ENCODE peak calls at places on chromosome 10, in six cellular contexts. Q, P, R, J, H and L are unnamed samples.

GRCh38 chr10:61761825-61762217 is 99.1 kb downstream of the CABCOCO1 start:
- ATAC-seq in J (no peak), P (no peak), R (no peak), H (no peak), Q (no peak), L (no peak)

GRCh38 chr10:30818854-30819253 is 189.3 kb upstream of the LYZL2 start:
- ATAC-seq in H (peak; percentile 75), R (no peak), Q (no peak), P (no peak), J (peak; percentile 24), L (peak; percentile 17)

GRCh38 chr10:74896788-74897527 is 70.6 kb downstream of the KAT6B start:
- ATAC-seq in J (no peak), P (no peak), Q (no peak), H (no peak), R (no peak), L (no peak)

GRCh38 chr10:122264442-122264841 is 6.7 kb upstream of the BTBD16 start:
- ATAC-seq in H (no peak), P (no peak), Q (no peak), J (no peak), R (no peak), L (no peak)

GRCh38 chr10:29501692-29502091 is 133.1 kb downstream of the SVIL start:
- ATAC-seq in J (no peak), P (peak; percentile 90), R (no peak), H (peak; percentile 89), Q (no peak), L (peak; percentile 68)

GRCh38 chr10:91551856-91552255 is 81.0 kb downstream of the PPP1R3C start:
- ATAC-seq in J (peak; percentile 77), R (peak; percentile 96), H (peak; percentile 47), P (peak; percentile 79), Q (peak; percentile 63), L (peak; percentile 35)

GRCh38 chr10:12194752-12195271 is 879 bp downstream of the NUDT5 start:
- ATAC-seq in J (peak; percentile 21), Q (peak; percentile 40), R (peak; percentile 67), H (peak; percentile 75), P (no peak), L (peak; percentile 54)

GRCh38 chr10:122983898-122984297 is 3.7 kb downstream of the PSTK start:
- ATAC-seq in R (no peak), Q (no peak), J (no peak), H (no peak), P (no peak), L (no peak)

GRCh38 chr10:95697429-95697828 is 3.7 kb upstream of the TCTN3 start:
- ATAC-seq in Q (peak; percentile 42), R (no peak), J (no peak), H (peak; percentile 10), P (no peak), L (no peak)

GRCh38 chr10:48606530-48607355 is 1.9 kb upstream of the ARHGAP22 start:
- ATAC-seq in Q (no peak), R (no peak), J (no peak), H (peak; percentile 63), P (no peak), L (peak; percentile 74)

GRCh38 chr10:60937022-60937421 is 7.0 kb downstream of the RHOBTB1 start:
- ATAC-seq in H (no peak), J (no peak), P (no peak), Q (no peak), R (no peak), L (no peak)

GRCh38 chr10:43162604-43163003 is 24.4 kb downstream of the CSGALNACT2 start:
- ATAC-seq in P (no peak), R (no peak), J (no peak), H (no peak), Q (no peak), L (no peak)

GRCh38 chr10:69068549-69068948 is 19.4 kb upstream of the SRGN start:
- ATAC-seq in R (no peak), Q (no peak), P (no peak), J (no peak), H (no peak), L (no peak)

GRCh38 chr10:3978174-3978573 is 193.2 kb upstream of the KLF6 start:
- ATAC-seq in J (no peak), P (no peak), R (no peak), H (no peak), Q (no peak), L (no peak)

GRCh38 chr10:78212134-78212785 is 178.6 kb downstream of the RPS24 start:
- ATAC-seq in J (peak; percentile 38), P (peak; percentile 21), Q (no peak), R (peak; percentile 53), H (peak; percentile 43), L (no peak)

GRCh38 chr10:96230527-96230926 is 40.8 kb downstream of the BLNK start:
- ATAC-seq in R (no peak), J (no peak), Q (peak; percentile 79), H (no peak), P (no peak), L (no peak)

GRCh38 chr10:32038777-32039176 is 17.4 kb downstream of the KIF5B start:
- ATAC-seq in R (no peak), H (no peak), J (no peak), P (no peak), Q (no peak), L (no peak)

GRCh38 chr10:33214174-33214573 is 120.3 kb downstream of the NRP1 start:
- ATAC-seq in P (no peak), R (no peak), Q (peak; percentile 68), H (no peak), J (no peak), L (no peak)

GRCh38 chr10:118741994-118742393 is 12.8 kb downstream of the CACUL1 start:
- ATAC-seq in Q (no peak), H (no peak), J (no peak), P (no peak), R (no peak), L (no peak)

GRCh38 chr10:76341740-76342139 is 910.3 kb downstream of the LRMDA start:
- ATAC-seq in P (no peak), J (no peak), R (no peak), H (no peak), Q (no peak), L (no peak)

GRCh38 chr10:132239126-132240031 is 52.6 kb downstream of the DPYSL4 start:
- ATAC-seq in R (no peak), H (no peak), Q (no peak), J (peak; percentile 30), P (no peak), L (no peak)

GRCh38 chr10:86362566-86363183 is 3.9 kb downstream of the GRID1 start:
- ATAC-seq in R (no peak), H (no peak), J (no peak), Q (no peak), P (peak; percentile 2), L (no peak)

GRCh38 chr10:124106241-124106905 is 13.0 kb upstream of the CHST15 start:
- ATAC-seq in Q (peak; percentile 97), P (peak; percentile 42), H (peak; percentile 47), R (no peak), J (no peak), L (peak; percentile 88)

GRCh38 chr10:106435081-106435480 is 729.4 kb downstream of the SORCS1 start:
- ATAC-seq in H (no peak), Q (no peak), P (no peak), R (no peak), J (no peak), L (no peak)

DNA sequence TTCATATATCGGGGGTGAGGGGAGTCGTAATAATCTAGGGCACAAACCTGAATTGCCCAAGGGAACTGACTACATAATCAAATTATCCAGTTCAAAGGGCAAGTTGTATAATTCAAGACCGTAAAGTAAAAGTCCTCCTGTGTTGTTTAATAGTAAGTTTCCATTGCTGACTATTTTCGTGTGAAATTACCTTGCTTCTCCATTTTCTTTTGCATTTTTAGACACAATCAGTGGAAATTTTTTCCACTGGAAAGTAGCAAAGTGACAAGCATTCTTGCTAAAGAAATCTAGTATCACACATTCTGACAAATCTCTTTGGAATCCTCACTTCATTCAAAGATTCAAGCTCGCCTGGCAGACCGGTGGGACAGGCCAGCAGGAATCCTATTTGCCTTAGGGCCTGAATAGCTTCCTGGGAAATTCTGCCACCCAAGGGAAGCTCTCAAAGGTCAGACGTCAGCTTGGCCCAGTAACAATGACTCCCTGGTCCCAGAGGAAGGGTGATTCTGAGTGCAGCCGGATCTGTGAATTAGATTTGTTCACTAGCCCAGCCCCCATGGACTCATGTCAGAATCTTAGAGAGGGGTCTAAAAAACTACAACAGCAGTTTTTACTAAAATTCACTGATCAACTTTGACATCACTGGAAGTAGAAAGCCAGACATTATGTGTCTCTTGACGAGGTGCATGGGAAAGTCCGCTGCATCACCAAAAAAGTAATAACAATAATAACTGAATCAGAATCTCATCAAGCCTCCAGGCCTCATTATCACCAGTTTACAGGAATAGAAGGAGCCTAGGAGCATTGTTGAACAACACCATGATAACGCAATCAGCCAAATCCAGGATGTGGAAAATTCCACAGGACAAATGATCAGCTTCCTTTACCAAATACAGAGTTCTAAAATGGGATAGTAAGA is 161.0 kb downstream of the SKIDA1 start:
- ATAC-seq in J (peak; percentile 97), P (peak; percentile 97), H (no peak), Q (no peak), R (no peak), L (peak; percentile 31)
- TF ChIP-seq EP300 in J (peak; percentile 4), P (peak; percentile 89), H (no peak), Q (no peak), R (no peak), L (no peak)

DNA sequence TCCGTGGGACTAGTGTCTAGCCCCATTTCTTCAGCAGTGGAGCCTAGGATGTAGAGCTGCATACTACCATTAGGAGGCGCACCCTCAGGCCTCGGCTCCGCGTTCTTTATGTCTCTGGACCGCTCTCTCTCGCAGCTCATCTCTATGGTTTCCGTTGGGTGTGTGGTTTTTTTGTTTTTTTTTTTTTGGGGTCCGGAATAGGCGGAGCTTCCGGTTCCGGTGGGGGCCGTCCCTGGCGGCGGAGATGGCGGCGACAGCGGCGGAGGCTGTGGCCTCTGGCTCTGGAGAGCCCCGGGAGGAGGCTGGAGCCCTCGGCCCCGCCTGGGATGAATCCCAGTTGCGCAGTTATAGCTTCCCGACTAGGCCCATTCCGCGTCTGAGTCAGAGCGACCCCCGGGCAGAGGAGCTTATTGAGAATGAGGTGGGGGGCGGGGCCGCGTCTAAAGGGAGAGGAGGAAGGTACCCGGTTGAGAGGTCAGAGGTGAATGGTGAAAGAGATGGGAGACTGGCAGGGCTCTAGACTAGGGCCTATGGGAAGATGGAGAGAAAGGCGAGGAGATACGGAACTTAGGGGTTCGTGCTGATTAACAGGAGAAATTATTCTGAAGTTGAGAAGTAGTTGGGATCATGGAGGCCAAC is at the start of gene HIF1AN:
- ATAC-seq in R (peak; percentile 99), P (peak; percentile 99), H (peak; percentile 100), J (peak; percentile 98), Q (peak; percentile 97), L (peak; percentile 98)
- TF ChIP-seq POLR2A in R (peak; percentile 92), P (peak; percentile 87), H (peak; percentile 51), J (peak; percentile 86), Q (peak; percentile 95), L (peak; percentile 79)

DNA sequence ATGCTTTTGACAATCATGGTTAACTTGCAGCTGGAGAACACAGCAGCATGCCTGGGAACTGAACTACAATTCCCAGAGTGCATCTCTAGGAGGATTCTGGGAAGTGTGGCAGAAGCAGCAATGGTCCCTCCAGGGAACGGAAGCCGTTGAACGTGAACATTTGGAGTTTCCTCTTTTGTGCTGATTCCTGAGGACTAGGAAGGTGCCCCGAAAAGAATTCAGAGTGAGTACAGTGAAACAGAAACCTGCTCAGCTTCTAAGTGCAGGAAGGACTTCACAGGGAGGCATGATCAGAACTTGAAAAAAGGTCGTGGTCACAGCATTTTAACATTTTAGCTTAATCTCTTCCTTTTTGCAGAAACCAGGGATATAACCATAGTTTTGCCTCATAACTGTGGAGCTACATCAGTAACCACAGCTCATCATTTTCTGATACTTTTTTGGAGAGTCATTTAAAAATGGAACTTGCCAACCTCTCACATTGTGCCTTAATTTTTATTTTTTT is at the start of gene NUDT13:
- ATAC-seq in H (peak; percentile 98), P (peak; percentile 100), J (peak; percentile 98), R (peak; percentile 96), Q (peak; percentile 95), L (peak; percentile 93)
- TF ChIP-seq EP300 in H (no peak), P (no peak), J (no peak), R (peak; percentile 45), Q (no peak), L (no peak)

GRCh38 chr10:110525349-110526260 is 27.9 kb downstream of the DUSP5 start:
- ATAC-seq in J (no peak), Q (no peak), P (peak; percentile 9), R (no peak), H (no peak), L (no peak)
- TF ChIP-seq POLR2A in J (no peak), Q (no peak), P (no peak), R (no peak), H (no peak), L (no peak)